ENCODE peak calls at places on chromosomes 5 and 9, in ten cellular contexts. C, X, I, Y, F, P, J, Z, N and E are unnamed samples.

GRCh38 chr9:37784291-37784639 is 599 bp downstream of the EXOSC3 start:
- DNase-seq in P (no peak), F (no peak), C (no peak), Y (no peak), X (no peak), Z (peak), I (no peak), J (no peak), N (no peak), E (no peak)

GRCh38 chr9:18379073-18379811 is 94.7 kb upstream of the ADAMTSL1 start:
- DNase-seq in F (no peak), I (no peak), J (no peak), C (no peak), Z (no peak), P (no peak), X (no peak), N (no peak), Y (no peak), E (no peak)

GRCh38 chr5:17192191-17192590 is 25.2 kb upstream of the BASP1 start:
- DNase-seq in I (no peak), Z (no peak), C (no peak), X (no peak), J (no peak), Y (no peak), F (no peak), P (no peak), N (no peak), E (no peak)

GRCh38 chr5:92956886-92957285 is 624.1 kb downstream of the NR2F1-AS1 start:
- DNase-seq in N (no peak), Z (no peak), F (no peak), P (no peak), X (no peak), I (no peak), Y (no peak), C (no peak), J (no peak), E (no peak)

GRCh38 chr5:93579561-93580386 is 1.2 kb downstream of the NR2F1-AS1 start:
- DNase-seq in F (peak), J (peak), C (no peak), Y (no peak), Z (no peak), P (no peak), X (no peak), N (no peak), I (peak), E (no peak)

GRCh38 chr5:77368367-77368766 is 123.7 kb downstream of the WDR41 start:
- DNase-seq in Y (no peak), F (no peak), J (no peak), N (no peak), I (no peak), X (no peak), P (no peak), C (no peak), Z (no peak), E (no peak)

GRCh38 chr5:158407801-158408200 is 548.9 kb upstream of the CLINT1 start:
- DNase-seq in Y (no peak), N (no peak), X (no peak), P (no peak), I (no peak), Z (no peak), F (no peak), C (no peak), J (no peak), E (no peak)

GRCh38 chr5:127236254-127236653 is 54.3 kb upstream of the MEGF10 start:
- DNase-seq in Z (no peak), X (no peak), Y (no peak), F (no peak), N (no peak), I (no peak), J (no peak), P (no peak), C (no peak), E (no peak)

GRCh38 chr5:100803391-100803790 is 99.7 kb downstream of the ST8SIA4 start:
- DNase-seq in F (no peak), J (no peak), Y (no peak), X (no peak), N (no peak), P (no peak), I (no peak), Z (no peak), C (no peak), E (no peak)

GRCh38 chr9:132894857-132895846 is 16.5 kb downstream of the SPACA9 start:
- DNase-seq in I (no peak), Z (no peak), Y (no peak), X (no peak), C (no peak), J (no peak), F (no peak), P (no peak), N (no peak), E (no peak)

GRCh38 chr5:32754251-32754650 is 43.1 kb downstream of the NPR3 start:
- DNase-seq in Y (no peak), I (no peak), F (no peak), P (no peak), J (no peak), N (no peak), Z (no peak), C (no peak), X (no peak), E (no peak)

GRCh38 chr9:28423255-28423654 is 850.0 kb upstream of the C9orf72 start:
- DNase-seq in N (no peak), I (no peak), J (no peak), Z (no peak), F (no peak), X (no peak), C (no peak), Y (no peak), P (no peak), E (no peak)